ENCODE peak calls at places on chromosomes 11 and 22, in ten cellular contexts. One of them, this sample, is unnamed.
A peak's percentile ranks its signal among the peaks of the same experiment; 100 is the strongest.

GRCh38 chr11:1853376-1854131 is 670 bp downstream of the LSP1 start:
- DNase-seq in GM13977: no peak
- DNase-seq in sciatic nerve: no peak
- DNase-seq in M059J: no peak
- DNase-seq in HuH-7: no peak
- DNase-seq in A172: no peak
- DNase-seq in effector memory CD8-positive, alpha-beta T cell: no peak
- DNase-seq in thoracic aorta: no peak
- DNase-seq in psoas muscle: no peak
- DNase-seq in H9: no peak
- DNase-seq in this sample: no peak

GRCh38 chr11:3157381-3158130 is 7.6 kb downstream of the OSBPL5 start:
- DNase-seq in effector memory CD8-positive, alpha-beta T cell: peak; percentile 28
- DNase-seq in psoas muscle: peak; percentile 55
- DNase-seq in A172: peak; percentile 82
- DNase-seq in M059J: no peak
- DNase-seq in sciatic nerve: no peak
- DNase-seq in thoracic aorta: no peak
- DNase-seq in GM13977: no peak
- DNase-seq in HuH-7: no peak
- DNase-seq in H9: no peak
- DNase-seq in this sample: peak; percentile 65

GRCh38 chr22:36373258-36373579 is 14.5 kb downstream of the MYH9 start:
- DNase-seq in psoas muscle: peak; percentile 66
- DNase-seq in H9: no peak
- DNase-seq in effector memory CD8-positive, alpha-beta T cell: no peak
- DNase-seq in thoracic aorta: no peak
- DNase-seq in A172: no peak
- DNase-seq in sciatic nerve: peak; percentile 67
- DNase-seq in HuH-7: no peak
- DNase-seq in M059J: no peak
- DNase-seq in GM13977: no peak
- DNase-seq in this sample: no peak

GRCh38 chr22:27603823-27604190 is 197.7 kb downstream of the MN1 start:
- DNase-seq in H9: no peak
- DNase-seq in sciatic nerve: no peak
- DNase-seq in psoas muscle: no peak
- DNase-seq in M059J: peak; percentile 61
- DNase-seq in GM13977: no peak
- DNase-seq in A172: no peak
- DNase-seq in effector memory CD8-positive, alpha-beta T cell: no peak
- DNase-seq in thoracic aorta: peak; percentile 62
- DNase-seq in HuH-7: no peak
- DNase-seq in this sample: no peak

GRCh38 chr11:41382927-41383326 is 76.5 kb downstream of the LRRC4C start:
- DNase-seq in HuH-7: no peak
- DNase-seq in A172: no peak
- DNase-seq in sciatic nerve: no peak
- DNase-seq in psoas muscle: no peak
- DNase-seq in effector memory CD8-positive, alpha-beta T cell: no peak
- DNase-seq in M059J: peak; percentile 26
- DNase-seq in GM13977: no peak
- DNase-seq in H9: no peak
- DNase-seq in thoracic aorta: no peak
- DNase-seq in this sample: no peak

GRCh38 chr11:66188580-66188979 is 79.9 kb upstream of the RAB1B start:
- DNase-seq in A172: peak; percentile 60
- DNase-seq in sciatic nerve: no peak
- DNase-seq in thoracic aorta: no peak
- DNase-seq in effector memory CD8-positive, alpha-beta T cell: no peak
- DNase-seq in M059J: peak; percentile 74
- DNase-seq in GM13977: no peak
- DNase-seq in psoas muscle: no peak
- DNase-seq in HuH-7: no peak
- DNase-seq in H9: no peak
- DNase-seq in this sample: peak; percentile 86

GRCh38 chr11:99351620-99352019 is 330.9 kb downstream of the CNTN5 start:
- DNase-seq in H9: no peak
- DNase-seq in effector memory CD8-positive, alpha-beta T cell: no peak
- DNase-seq in HuH-7: no peak
- DNase-seq in thoracic aorta: no peak
- DNase-seq in A172: no peak
- DNase-seq in M059J: peak; percentile 51
- DNase-seq in sciatic nerve: no peak
- DNase-seq in GM13977: no peak
- DNase-seq in psoas muscle: no peak
- DNase-seq in this sample: no peak

GRCh38 chr22:21759631-21760030 is 24.0 kb upstream of the YPEL1 start:
- DNase-seq in thoracic aorta: no peak
- DNase-seq in GM13977: no peak
- DNase-seq in H9: no peak
- DNase-seq in M059J: no peak
- DNase-seq in effector memory CD8-positive, alpha-beta T cell: no peak
- DNase-seq in HuH-7: no peak
- DNase-seq in sciatic nerve: no peak
- DNase-seq in A172: no peak
- DNase-seq in psoas muscle: no peak
- DNase-seq in this sample: no peak

GRCh38 chr11:18548001-18548400 is 21.3 kb upstream of the TSG101 start:
- DNase-seq in HuH-7: no peak
- DNase-seq in M059J: no peak
- DNase-seq in GM13977: no peak
- DNase-seq in psoas muscle: no peak
- DNase-seq in A172: no peak
- DNase-seq in effector memory CD8-positive, alpha-beta T cell: no peak
- DNase-seq in sciatic nerve: no peak
- DNase-seq in thoracic aorta: no peak
- DNase-seq in H9: no peak
- DNase-seq in this sample: no peak

GRCh38 chr11:6655790-6656580 is at the start of gene DCHS1:
- DNase-seq in psoas muscle: no peak
- DNase-seq in thoracic aorta: no peak
- DNase-seq in HuH-7: no peak
- DNase-seq in M059J: no peak
- DNase-seq in effector memory CD8-positive, alpha-beta T cell: no peak
- DNase-seq in H9: no peak
- DNase-seq in GM13977: peak; percentile 32
- DNase-seq in sciatic nerve: no peak
- DNase-seq in A172: no peak
- DNase-seq in this sample: no peak

GRCh38 chr22:27597703-27598444 is 203.7 kb downstream of the MN1 start:
- DNase-seq in M059J: peak; percentile 48
- DNase-seq in effector memory CD8-positive, alpha-beta T cell: no peak
- DNase-seq in sciatic nerve: no peak
- DNase-seq in HuH-7: peak; percentile 76
- DNase-seq in GM13977: no peak
- DNase-seq in A172: peak; percentile 29
- DNase-seq in H9: no peak
- DNase-seq in psoas muscle: no peak
- DNase-seq in thoracic aorta: no peak
- DNase-seq in this sample: no peak

GRCh38 chr11:134643115-134643514 is 231.1 kb upstream of the B3GAT1 start:
- DNase-seq in thoracic aorta: no peak
- DNase-seq in effector memory CD8-positive, alpha-beta T cell: no peak
- DNase-seq in GM13977: no peak
- DNase-seq in H9: no peak
- DNase-seq in M059J: no peak
- DNase-seq in A172: no peak
- DNase-seq in psoas muscle: no peak
- DNase-seq in sciatic nerve: no peak
- DNase-seq in HuH-7: no peak
- DNase-seq in this sample: no peak

GRCh38 chr22:40720538-40721256 is 41.4 kb downstream of the MCHR1 start:
- DNase-seq in GM13977: no peak
- DNase-seq in HuH-7: no peak
- DNase-seq in sciatic nerve: no peak
- DNase-seq in H9: no peak
- DNase-seq in M059J: peak; percentile 68
- DNase-seq in psoas muscle: peak; percentile 7
- DNase-seq in thoracic aorta: no peak
- DNase-seq in A172: peak; percentile 69
- DNase-seq in effector memory CD8-positive, alpha-beta T cell: no peak
- DNase-seq in this sample: no peak

GRCh38 chr11:69419662-69420061 is 61.8 kb upstream of the LINC01488 start:
- DNase-seq in M059J: no peak
- DNase-seq in HuH-7: no peak
- DNase-seq in psoas muscle: no peak
- DNase-seq in GM13977: no peak
- DNase-seq in effector memory CD8-positive, alpha-beta T cell: no peak
- DNase-seq in sciatic nerve: no peak
- DNase-seq in H9: no peak
- DNase-seq in A172: no peak
- DNase-seq in thoracic aorta: no peak
- DNase-seq in this sample: no peak

GRCh38 chr11:65435981-65436411 is 13.4 kb downstream of the NEAT1 start:
- DNase-seq in psoas muscle: peak; percentile 73
- DNase-seq in H9: no peak
- DNase-seq in HuH-7: no peak
- DNase-seq in M059J: no peak
- DNase-seq in GM13977: no peak
- DNase-seq in A172: peak; percentile 31
- DNase-seq in sciatic nerve: peak; percentile 55
- DNase-seq in thoracic aorta: no peak
- DNase-seq in effector memory CD8-positive, alpha-beta T cell: no peak
- DNase-seq in this sample: no peak

GRCh38 chr11:57406337-57406904 is 16.0 kb upstream of the PRG2 start:
- DNase-seq in thoracic aorta: no peak
- DNase-seq in GM13977: peak; percentile 52
- DNase-seq in sciatic nerve: no peak
- DNase-seq in M059J: peak; percentile 25
- DNase-seq in psoas muscle: no peak
- DNase-seq in effector memory CD8-positive, alpha-beta T cell: no peak
- DNase-seq in A172: peak; percentile 72
- DNase-seq in HuH-7: no peak
- DNase-seq in H9: no peak
- DNase-seq in this sample: no peak

GRCh38 chr11:104435498-104435897 is 271.6 kb upstream of the PDGFD start:
- DNase-seq in A172: no peak
- DNase-seq in H9: no peak
- DNase-seq in HuH-7: no peak
- DNase-seq in M059J: no peak
- DNase-seq in sciatic nerve: no peak
- DNase-seq in thoracic aorta: no peak
- DNase-seq in psoas muscle: no peak
- DNase-seq in effector memory CD8-positive, alpha-beta T cell: no peak
- DNase-seq in GM13977: no peak
- DNase-seq in this sample: no peak

This sample was measured in osteoblast.